ENCODE peak calls at places on chromosomes 11 and 22, in five cellular contexts. One of them, this sample, is unnamed.

GRCh38 chr11:92528051-92528450 is 303.4 kb downstream of the FAT3 start:
- DNase-seq in Kasumi-1: no peak
- DNase-seq in DND-41: no peak
- DNase-seq in heart left ventricle: no peak
- DNase-seq in stimulated activated CD8-positive, alpha-beta memory T cell treated with anti-CD3 and anti-CD28 coated beads, Interleukin-7, amount 100 ng/mL, for 1 hour: no peak
- DNase-seq in this sample: no peak

GRCh38 chr22:26047920-26048319 is 121.3 kb upstream of the SEZ6L start:
- DNase-seq in stimulated activated CD8-positive, alpha-beta memory T cell treated with anti-CD3 and anti-CD28 coated beads, Interleukin-7, amount 100 ng/mL, for 1 hour: no peak
- DNase-seq in DND-41: no peak
- DNase-seq in heart left ventricle: no peak
- DNase-seq in Kasumi-1: no peak
- DNase-seq in this sample: no peak

GRCh38 chr11:61534901-61535839 is 26.6 kb downstream of the LRRC10B start:
- DNase-seq in stimulated activated CD8-positive, alpha-beta memory T cell treated with anti-CD3 and anti-CD28 coated beads, Interleukin-7, amount 100 ng/mL, for 1 hour: no peak
- DNase-seq in DND-41: no peak
- DNase-seq in Kasumi-1: no peak
- DNase-seq in heart left ventricle: peak; percentile 40
- DNase-seq in this sample: no peak

GRCh38 chr11:92340839-92341238 is 116.2 kb downstream of the FAT3 start:
- DNase-seq in heart left ventricle: no peak
- DNase-seq in DND-41: no peak
- DNase-seq in Kasumi-1: no peak
- DNase-seq in stimulated activated CD8-positive, alpha-beta memory T cell treated with anti-CD3 and anti-CD28 coated beads, Interleukin-7, amount 100 ng/mL, for 1 hour: no peak
- DNase-seq in this sample: peak; percentile 48

GRCh38 chr11:67280341-67280790 is 8.7 kb upstream of the ANKRD13D start:
- DNase-seq in stimulated activated CD8-positive, alpha-beta memory T cell treated with anti-CD3 and anti-CD28 coated beads, Interleukin-7, amount 100 ng/mL, for 1 hour: no peak
- DNase-seq in heart left ventricle: peak; percentile 17
- DNase-seq in DND-41: no peak
- DNase-seq in Kasumi-1: peak; percentile 24
- DNase-seq in this sample: no peak

GRCh38 chr22:44583076-44583760 is 85.2 kb upstream of the RTL6 start:
- DNase-seq in heart left ventricle: peak; percentile 10
- DNase-seq in DND-41: no peak
- DNase-seq in stimulated activated CD8-positive, alpha-beta memory T cell treated with anti-CD3 and anti-CD28 coated beads, Interleukin-7, amount 100 ng/mL, for 1 hour: no peak
- DNase-seq in Kasumi-1: no peak
- DNase-seq in this sample: peak; percentile 38

GRCh38 chr22:22943521-22944267 is 56.1 kb downstream of the IGLL5 start:
- DNase-seq in Kasumi-1: no peak
- DNase-seq in DND-41: peak; percentile 45
- DNase-seq in heart left ventricle: no peak
- DNase-seq in stimulated activated CD8-positive, alpha-beta memory T cell treated with anti-CD3 and anti-CD28 coated beads, Interleukin-7, amount 100 ng/mL, for 1 hour: no peak
- DNase-seq in this sample: no peak

GRCh38 chr11:12715941-12716340 is 41.7 kb downstream of the TEAD1 start:
- DNase-seq in DND-41: no peak
- DNase-seq in Kasumi-1: no peak
- DNase-seq in stimulated activated CD8-positive, alpha-beta memory T cell treated with anti-CD3 and anti-CD28 coated beads, Interleukin-7, amount 100 ng/mL, for 1 hour: no peak
- DNase-seq in heart left ventricle: peak; percentile 44
- DNase-seq in this sample: no peak

GRCh38 chr22:37870273-37870672 is 21.1 kb downstream of the EIF3L start:
- DNase-seq in Kasumi-1: no peak
- DNase-seq in stimulated activated CD8-positive, alpha-beta memory T cell treated with anti-CD3 and anti-CD28 coated beads, Interleukin-7, amount 100 ng/mL, for 1 hour: no peak
- DNase-seq in DND-41: no peak
- DNase-seq in heart left ventricle: no peak
- DNase-seq in this sample: no peak

GRCh38 chr11:96524475-96524874 is 134.7 kb downstream of the JRKL start:
- DNase-seq in heart left ventricle: no peak
- DNase-seq in Kasumi-1: peak; percentile 5
- DNase-seq in DND-41: no peak
- DNase-seq in stimulated activated CD8-positive, alpha-beta memory T cell treated with anti-CD3 and anti-CD28 coated beads, Interleukin-7, amount 100 ng/mL, for 1 hour: no peak
- DNase-seq in this sample: no peak

GRCh38 chr11:110711776-110712642 is at the start of gene ARHGAP20:
- DNase-seq in Kasumi-1: peak; percentile 60
- DNase-seq in heart left ventricle: peak; percentile 61
- DNase-seq in stimulated activated CD8-positive, alpha-beta memory T cell treated with anti-CD3 and anti-CD28 coated beads, Interleukin-7, amount 100 ng/mL, for 1 hour: no peak
- DNase-seq in DND-41: no peak
- DNase-seq in this sample: peak; percentile 91

GRCh38 chr11:35103366-35104194 is 35.4 kb upstream of the CD44 start:
- DNase-seq in heart left ventricle: no peak
- DNase-seq in Kasumi-1: no peak
- DNase-seq in DND-41: no peak
- DNase-seq in stimulated activated CD8-positive, alpha-beta memory T cell treated with anti-CD3 and anti-CD28 coated beads, Interleukin-7, amount 100 ng/mL, for 1 hour: no peak
- DNase-seq in this sample: no peak

GRCh38 chr11:3853935-3854659 is 1.4 kb upstream of the STIM1 start:
- DNase-seq in Kasumi-1: peak; percentile 47
- DNase-seq in DND-41: peak; percentile 82
- DNase-seq in stimulated activated CD8-positive, alpha-beta memory T cell treated with anti-CD3 and anti-CD28 coated beads, Interleukin-7, amount 100 ng/mL, for 1 hour: no peak
- DNase-seq in heart left ventricle: no peak
- DNase-seq in this sample: no peak

GRCh38 chr22:19382240-19382639 is 49.3 kb downstream of the HIRA start:
- DNase-seq in Kasumi-1: no peak
- DNase-seq in heart left ventricle: no peak
- DNase-seq in stimulated activated CD8-positive, alpha-beta memory T cell treated with anti-CD3 and anti-CD28 coated beads, Interleukin-7, amount 100 ng/mL, for 1 hour: no peak
- DNase-seq in DND-41: no peak
- DNase-seq in this sample: no peak

GRCh38 chr11:45173064-45173463 is 26.6 kb downstream of the PRDM11 start:
- DNase-seq in stimulated activated CD8-positive, alpha-beta memory T cell treated with anti-CD3 and anti-CD28 coated beads, Interleukin-7, amount 100 ng/mL, for 1 hour: no peak
- DNase-seq in heart left ventricle: no peak
- DNase-seq in Kasumi-1: no peak
- DNase-seq in DND-41: no peak
- DNase-seq in this sample: no peak

GRCh38 chr11:102733232-102733875 is 8.6 kb upstream of the MMP8 start:
- DNase-seq in heart left ventricle: peak; percentile 27
- DNase-seq in stimulated activated CD8-positive, alpha-beta memory T cell treated with anti-CD3 and anti-CD28 coated beads, Interleukin-7, amount 100 ng/mL, for 1 hour: no peak
- DNase-seq in DND-41: peak; percentile 37
- DNase-seq in Kasumi-1: peak; percentile 73
- DNase-seq in this sample: peak; percentile 82

GRCh38 chr11:75896843-75897419 is 81.9 kb downstream of the UVRAG start:
- DNase-seq in stimulated activated CD8-positive, alpha-beta memory T cell treated with anti-CD3 and anti-CD28 coated beads, Interleukin-7, amount 100 ng/mL, for 1 hour: no peak
- DNase-seq in Kasumi-1: peak; percentile 80
- DNase-seq in heart left ventricle: no peak
- DNase-seq in DND-41: no peak
- DNase-seq in this sample: peak; percentile 75

GRCh38 chr11:1078191-1078601 is 3.5 kb downstream of the MUC2 start:
- DNase-seq in heart left ventricle: no peak
- DNase-seq in stimulated activated CD8-positive, alpha-beta memory T cell treated with anti-CD3 and anti-CD28 coated beads, Interleukin-7, amount 100 ng/mL, for 1 hour: no peak
- DNase-seq in DND-41: no peak
- DNase-seq in Kasumi-1: no peak
- DNase-seq in this sample: no peak

GRCh38 chr22:38139901-38140300 is 29.4 kb upstream of the BAIAP2L2 start:
- DNase-seq in DND-41: no peak
- DNase-seq in Kasumi-1: no peak
- DNase-seq in heart left ventricle: no peak
- DNase-seq in stimulated activated CD8-positive, alpha-beta memory T cell treated with anti-CD3 and anti-CD28 coated beads, Interleukin-7, amount 100 ng/mL, for 1 hour: no peak
- DNase-seq in this sample: no peak

GRCh38 chr11:40338739-40339138 is 1120.7 kb downstream of the LRRC4C start:
- DNase-seq in heart left ventricle: no peak
- DNase-seq in Kasumi-1: no peak
- DNase-seq in stimulated activated CD8-positive, alpha-beta memory T cell treated with anti-CD3 and anti-CD28 coated beads, Interleukin-7, amount 100 ng/mL, for 1 hour: no peak
- DNase-seq in DND-41: no peak
- DNase-seq in this sample: peak; percentile 79

GRCh38 chr22:35930933-35931332 is 97.7 kb downstream of the RBFOX2 start:
- DNase-seq in stimulated activated CD8-positive, alpha-beta memory T cell treated with anti-CD3 and anti-CD28 coated beads, Interleukin-7, amount 100 ng/mL, for 1 hour: no peak
- DNase-seq in Kasumi-1: peak; percentile 68
- DNase-seq in heart left ventricle: no peak
- DNase-seq in DND-41: no peak
- DNase-seq in this sample: peak; percentile 54

GRCh38 chr11:125591659-125592304 is 870 bp upstream of the STT3A start:
- DNase-seq in heart left ventricle: peak; percentile 26
- DNase-seq in Kasumi-1: peak; percentile 33
- DNase-seq in DND-41: peak; percentile 46
- DNase-seq in stimulated activated CD8-positive, alpha-beta memory T cell treated with anti-CD3 and anti-CD28 coated beads, Interleukin-7, amount 100 ng/mL, for 1 hour: peak; percentile 4
- DNase-seq in this sample: peak; percentile 39

This sample was measured in A673.